ENCODE peak calls at places on chromosome 7, in seven cellular contexts. K is H4; S is NCI-H774; I is HTR-8/SVneo; Y is ELR; T is activated T-cell treated with anti-CD3 and anti-CD28 coated beads, Interleukin-2, amount 50 U/mL, for 72 hours; C is fibroblast of the conjunctiva. F is an unnamed sample.

GRCh38 chr7:27172823-27173411 is 1.2 kb downstream of the HOXA10 start:
- DNase-seq in T (no peak), C (no peak), I (no peak), K (no peak), Y (peak), S (peak), F (peak)

GRCh38 chr7:99393363-99394187 is 14.8 kb downstream of the PDAP1 start:
- DNase-seq in S (no peak), Y (no peak), T (no peak), K (no peak), I (no peak), C (no peak), F (peak)

GRCh38 chr7:35386816-35387429 is 133.0 kb upstream of the TBX20 start:
- DNase-seq in C (no peak), S (no peak), K (no peak), I (no peak), T (no peak), Y (no peak), F (no peak)

GRCh38 chr7:139572704-139573395 is 49.4 kb downstream of the CLEC2L start:
- DNase-seq in Y (no peak), I (no peak), K (no peak), T (no peak), C (no peak), S (no peak), F (no peak)

GRCh38 chr7:99707096-99707495 is 27.3 kb upstream of the CYP3A5 start:
- DNase-seq in C (no peak), I (no peak), K (no peak), S (no peak), Y (peak), T (no peak), F (no peak)

GRCh38 chr7:18828333-18829100 is 288.9 kb downstream of the TWIST1 start:
- DNase-seq in C (no peak), K (no peak), S (no peak), T (no peak), Y (no peak), I (no peak), F (no peak)

GRCh38 chr7:15916666-15917388 is 230.3 kb upstream of the MEOX2 start:
- DNase-seq in K (no peak), I (no peak), Y (no peak), C (no peak), S (no peak), T (no peak), F (no peak)

GRCh38 chr7:30163231-30163894 is 28.6 kb downstream of the MTURN start:
- DNase-seq in Y (peak), S (no peak), I (no peak), T (peak), K (no peak), C (no peak), F (peak)

GRCh38 chr7:117118579-117119180 is 165.4 kb downstream of the ST7 start:
- DNase-seq in S (no peak), C (no peak), T (no peak), I (no peak), Y (no peak), K (no peak), F (no peak)